ENCODE peak calls at places on chromosomes 12 and 14, in five cellular contexts. Q, L, A, U and K are unnamed samples.

GRCh38 chr14:53458368-53458814 is 305.3 kb upstream of the DDHD1 start:
- DNase-seq in Q (no peak), L (peak), A (peak), U (no peak), K (peak)

GRCh38 chr12:77841467-77842054 is 10.9 kb downstream of the NAV3 start:
- DNase-seq in Q (no peak), L (no peak), A (no peak), U (no peak), K (no peak)

GRCh38 chr14:101557811-101558738 is 3.2 kb upstream of the DIO3 start:
- DNase-seq in Q (peak), L (peak), A (no peak), U (no peak), K (peak)

GRCh38 chr12:71710276-71711125 is 24.6 kb downstream of the TMEM19 start:
- DNase-seq in Q (no peak), L (peak), A (peak), U (peak), K (peak)

GRCh38 chr12:73892181-73892580 is 645.5 kb upstream of the ATXN7L3B start:
- DNase-seq in Q (no peak), L (no peak), A (no peak), U (no peak), K (peak)

GRCh38 chr14:95515523-95516517 is 630 bp downstream of the SYNE3 start:
- DNase-seq in Q (peak), L (peak), A (peak), U (no peak), K (peak)

GRCh38 chr12:13165578-13166120 is 30.9 kb upstream of the EMP1 start:
- DNase-seq in Q (no peak), L (no peak), A (peak), U (no peak), K (peak)

GRCh38 chr12:9598363-9598762 is 9.4 kb downstream of the KLRB1 start:
- DNase-seq in Q (no peak), L (no peak), A (no peak), U (no peak), K (no peak)

GRCh38 chr12:3820122-3820521 is 53.1 kb downstream of the PARP11 start:
- DNase-seq in Q (no peak), L (peak), A (peak), U (no peak), K (no peak)

GRCh38 chr14:52514046-52514811 is 38.1 kb downstream of the TXNDC16 start:
- DNase-seq in Q (peak), L (no peak), A (no peak), U (no peak), K (no peak)

GRCh38 chr12:124416516-124417395 is 121.9 kb downstream of the RFLNA start:
- DNase-seq in Q (no peak), L (no peak), A (peak), U (no peak), K (no peak)

GRCh38 chr12:112096070-112096469 is 12.5 kb downstream of the NAA25 start:
- DNase-seq in Q (no peak), L (no peak), A (no peak), U (no peak), K (no peak)

GRCh38 chr12:131218291-131219172 is 264.8 kb downstream of the ADGRD1 start:
- DNase-seq in Q (peak), L (no peak), A (no peak), U (no peak), K (peak)

GRCh38 chr14:104559769-104560585 is 19.6 kb upstream of the C14orf180 start:
- DNase-seq in Q (no peak), L (no peak), A (no peak), U (no peak), K (no peak)

GRCh38 chr12:17215754-17216153 is 609.8 kb upstream of the LMO3 start:
- DNase-seq in Q (no peak), L (no peak), A (no peak), U (no peak), K (peak)

GRCh38 chr14:103067231-103067954 is 10.0 kb upstream of the CDC42BPB start:
- DNase-seq in Q (no peak), L (no peak), A (peak), U (no peak), K (no peak)

GRCh38 chr12:1881936-1882335 is 36.5 kb downstream of the CACNA2D4 start:
- DNase-seq in Q (no peak), L (no peak), A (no peak), U (no peak), K (no peak)

GRCh38 chr14:24351517-24351916 is 11.7 kb upstream of the RIPK3 start:
- DNase-seq in Q (no peak), L (no peak), A (peak), U (no peak), K (no peak)

GRCh38 chr14:27184371-27184901 is 586.6 kb upstream of the NOVA1 start:
- DNase-seq in Q (no peak), L (no peak), A (no peak), U (no peak), K (no peak)

GRCh38 chr14:39266589-39266870 is 32.8 kb downstream of the MIA2 start:
- DNase-seq in Q (peak), L (peak), A (peak), U (peak), K (no peak)

GRCh38 chr14:25090716-25091454 is 40.9 kb upstream of the STXBP6 start:
- DNase-seq in Q (no peak), L (no peak), A (peak), U (no peak), K (peak)

GRCh38 chr12:1220127-1221092 is 229.4 kb downstream of the ERC1 start:
- DNase-seq in Q (no peak), L (peak), A (no peak), U (no peak), K (peak)

GRCh38 chr12:54431911-54432814 is 13.1 kb upstream of the ITGA5 start:
- DNase-seq in Q (peak), L (no peak), A (peak), U (no peak), K (no peak)

GRCh38 chr12:116713529-116713928 is 24.3 kb downstream of the SPRING1 start:
- DNase-seq in Q (no peak), L (no peak), A (no peak), U (no peak), K (no peak)
- H3K4me2 ChIP-seq in Q (no peak), L (no peak), A (no peak), U (no peak), K (no peak)

DNA sequence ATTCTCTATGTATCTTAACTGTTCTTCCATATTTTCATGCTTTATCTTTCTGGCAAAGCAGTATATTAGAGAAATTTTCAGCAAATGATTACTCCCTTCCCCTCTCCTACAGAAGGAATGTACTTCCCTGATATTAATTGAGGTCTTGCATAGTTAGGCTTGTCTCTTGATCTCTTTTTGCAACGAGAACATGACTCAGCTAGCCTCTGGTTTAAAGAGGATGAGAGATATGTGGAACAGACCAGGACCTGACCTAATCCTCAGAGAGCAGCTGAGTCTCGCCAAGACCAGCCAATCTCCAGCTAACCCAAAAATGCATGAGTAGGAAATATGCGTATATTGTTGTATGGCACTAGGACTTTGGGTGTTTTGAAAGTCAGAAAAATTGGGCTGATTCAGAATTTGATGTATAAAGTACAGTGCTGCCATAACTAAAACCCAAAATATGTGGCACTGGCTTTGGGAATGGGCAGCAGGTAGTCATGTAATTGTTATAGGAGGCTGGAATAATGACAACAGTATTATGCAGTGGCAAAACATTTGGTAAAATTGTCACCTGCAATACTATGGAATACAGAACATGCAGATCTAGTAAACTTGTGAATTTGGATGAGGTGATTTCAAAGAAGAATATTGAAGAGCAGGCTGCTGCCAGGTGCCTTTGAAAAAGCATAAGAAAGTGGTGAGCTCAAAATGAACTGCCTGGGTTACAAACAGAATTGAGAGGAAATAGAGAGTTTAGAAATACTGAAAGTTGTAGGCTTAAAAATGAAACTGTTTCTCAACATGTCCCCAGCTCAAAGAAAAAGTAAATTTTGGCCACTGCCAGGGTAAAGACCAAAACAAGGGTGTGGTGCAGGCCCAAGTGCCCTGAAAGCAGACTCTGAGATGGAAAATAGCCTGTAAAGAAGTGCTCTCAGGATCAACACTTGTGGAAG is 9.3 kb upstream of the USP15 start:
- DNase-seq in Q (peak), L (no peak), A (peak), U (no peak), K (no peak)
- TF ChIP-seq RAD21 in Q (no peak), L (no peak), A (no peak), U (no peak), K (no peak)

DNA sequence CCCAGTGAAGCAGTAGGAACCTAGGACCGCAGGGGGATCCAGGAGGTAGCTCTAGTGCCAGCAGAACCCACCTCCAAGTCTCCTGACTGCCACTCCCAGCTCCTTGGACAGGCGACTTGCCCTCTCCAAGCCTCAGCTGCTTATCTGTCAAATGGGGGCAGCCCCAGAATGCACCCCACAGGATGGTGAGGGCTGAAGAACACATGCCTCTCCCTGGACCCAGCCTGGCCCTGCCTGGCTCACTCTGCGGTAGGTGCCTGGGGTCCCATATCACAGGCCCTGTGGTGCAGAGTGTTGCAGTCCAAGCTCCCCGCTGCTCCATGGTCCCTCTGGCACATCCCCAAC is 45.4 kb downstream of the FAM222A start:
- DNase-seq in Q (no peak), L (no peak), A (no peak), U (no peak), K (no peak)
- TF ChIP-seq MAFK in Q (no peak), L (no peak), A (no peak), U (no peak), K (no peak)

GRCh38 chr12:46459881-46460545 is 87.4 kb upstream of the SLC38A2 start:
- DNase-seq in Q (no peak), L (no peak), A (no peak), U (no peak), K (no peak)

GRCh38 chr12:46459111-46459510 is 86.5 kb upstream of the SLC38A2 start:
- DNase-seq in Q (no peak), L (no peak), A (peak), U (no peak), K (no peak)

GRCh38 chr12:46461459-46461858 is 88.9 kb upstream of the SLC38A2 start:
- DNase-seq in Q (no peak), L (no peak), A (no peak), U (no peak), K (no peak)

GRCh38 chr12:46461907-46462605 is 89.5 kb upstream of the SLC38A2 start:
- DNase-seq in Q (no peak), L (no peak), A (no peak), U (no peak), K (no peak)

GRCh38 chr12:46460682-46461215 is 88.2 kb upstream of the SLC38A2 start:
- DNase-seq in Q (no peak), L (no peak), A (no peak), U (no peak), K (no peak)
- H3K4me2 ChIP-seq in Q (no peak), L (no peak), A (no peak), U (no peak), K (no peak)

GRCh38 chr12:116962197-116962596 is 51.4 kb downstream of the FBXW8 start:
- DNase-seq in Q (no peak), L (no peak), A (no peak), U (no peak), K (no peak)

GRCh38 chr12:116962783-116963356 is 52.1 kb downstream of the FBXW8 start:
- DNase-seq in Q (no peak), L (no peak), A (no peak), U (no peak), K (no peak)

GRCh38 chr12:116958402-116959197 is 47.9 kb downstream of the FBXW8 start:
- DNase-seq in Q (no peak), L (no peak), A (peak), U (no peak), K (no peak)

GRCh38 chr12:116959198-116959460 is 48.4 kb downstream of the FBXW8 start:
- DNase-seq in Q (no peak), L (no peak), A (peak), U (no peak), K (no peak)

GRCh38 chr12:116959845-116960514 is 49.2 kb downstream of the FBXW8 start:
- DNase-seq in Q (no peak), L (no peak), A (no peak), U (no peak), K (no peak)
- TF ChIP-seq RAD21 in Q (no peak), L (no peak), A (no peak), U (no peak), K (no peak)